ENCODE peak calls at places on chromosomes 1 and 21, in four cellular contexts. One of them, this sample, is unnamed.

GRCh38 chr21:45934570-45934969 is 47.0 kb upstream of the COL6A1 start:
- DNase-seq in A549: no peak
- DNase-seq in body of pancreas: no peak
- DNase-seq in adrenal gland: no peak
- DNase-seq in this sample: no peak

GRCh38 chr1:107246775-107247345 is 106.0 kb downstream of the NTNG1 start:
- DNase-seq in A549: no peak
- DNase-seq in body of pancreas: no peak
- DNase-seq in adrenal gland: no peak
- DNase-seq in this sample: no peak

GRCh38 chr1:81717230-81717629 is 83.5 kb upstream of the ADGRL2 start:
- DNase-seq in A549: no peak
- DNase-seq in body of pancreas: no peak
- DNase-seq in adrenal gland: no peak
- DNase-seq in this sample: no peak

GRCh38 chr1:59164371-59164770 is 132.5 kb upstream of the FGGY start:
- DNase-seq in A549: no peak
- DNase-seq in body of pancreas: no peak
- DNase-seq in adrenal gland: no peak
- DNase-seq in this sample: no peak

GRCh38 chr1:43423672-43424550 is 29.8 kb downstream of the HYI start:
- DNase-seq in A549: no peak
- DNase-seq in body of pancreas: no peak
- DNase-seq in adrenal gland: no peak
- DNase-seq in this sample: no peak

GRCh38 chr1:9792156-9793042 is 31.4 kb downstream of the CLSTN1 start:
- DNase-seq in A549: no peak
- DNase-seq in body of pancreas: peak; percentile 38
- DNase-seq in adrenal gland: no peak
- DNase-seq in this sample: no peak

GRCh38 chr1:231613419-231614349 is 12.9 kb upstream of the DISC1 start:
- DNase-seq in A549: no peak
- DNase-seq in body of pancreas: no peak
- DNase-seq in adrenal gland: peak; percentile 9
- DNase-seq in this sample: no peak

GRCh38 chr1:226162898-226163297 is 23.6 kb downstream of the ACBD3 start:
- DNase-seq in A549: no peak
- DNase-seq in body of pancreas: peak; percentile 65
- DNase-seq in adrenal gland: peak; percentile 54
- DNase-seq in this sample: no peak

GRCh38 chr1:169106921-169107672 is 607 bp downstream of the ATP1B1 start:
- DNase-seq in A549: no peak
- DNase-seq in body of pancreas: peak; percentile 33
- DNase-seq in adrenal gland: peak; percentile 34
- DNase-seq in this sample: no peak

GRCh38 chr21:27953328-27954045 is 986.6 kb upstream of the ADAMTS5 start:
- DNase-seq in A549: no peak
- DNase-seq in body of pancreas: no peak
- DNase-seq in adrenal gland: no peak
- DNase-seq in this sample: no peak

GRCh38 chr1:109931189-109931672 is 20.6 kb downstream of the CSF1 start:
- DNase-seq in A549: peak; percentile 41
- DNase-seq in body of pancreas: peak; percentile 86
- DNase-seq in adrenal gland: peak; percentile 96
- DNase-seq in this sample: peak; percentile 77

GRCh38 chr21:41923641-41924342 is 30.0 kb downstream of the C2CD2 start:
- DNase-seq in A549: no peak
- DNase-seq in body of pancreas: no peak
- DNase-seq in adrenal gland: peak; percentile 68
- DNase-seq in this sample: no peak

GRCh38 chr21:45937721-45938452 is 43.7 kb upstream of the COL6A1 start:
- DNase-seq in A549: no peak
- DNase-seq in body of pancreas: no peak
- DNase-seq in adrenal gland: no peak
- DNase-seq in this sample: no peak

GRCh38 chr21:45942755-45943629 is 38.6 kb upstream of the COL6A1 start:
- DNase-seq in A549: no peak
- DNase-seq in body of pancreas: no peak
- DNase-seq in adrenal gland: no peak
- DNase-seq in this sample: no peak

GRCh38 chr1:90964444-90965035 is 57.3 kb downstream of the ZNF644 start:
- DNase-seq in A549: no peak
- DNase-seq in body of pancreas: no peak
- DNase-seq in adrenal gland: no peak
- DNase-seq in this sample: no peak

GRCh38 chr21:41727784-41728763 is 38.8 kb downstream of the RIPK4 start:
- DNase-seq in A549: no peak
- DNase-seq in body of pancreas: no peak
- DNase-seq in adrenal gland: no peak
- DNase-seq in this sample: no peak

GRCh38 chr1:180912211-180912800 is 391 bp upstream of the KIAA1614 start:
- DNase-seq in A549: no peak
- DNase-seq in body of pancreas: no peak
- DNase-seq in adrenal gland: no peak
- DNase-seq in this sample: no peak

GRCh38 chr1:22817462-22817861 is 106.8 kb downstream of the EPHB2 start:
- DNase-seq in A549: no peak
- DNase-seq in body of pancreas: no peak
- DNase-seq in adrenal gland: no peak
- DNase-seq in this sample: no peak

GRCh38 chr1:231827337-231828105 is 200.9 kb downstream of the DISC1 start:
- DNase-seq in A549: no peak
- DNase-seq in body of pancreas: no peak
- DNase-seq in adrenal gland: no peak
- DNase-seq in this sample: no peak

GRCh38 chr21:34887729-34888568 is 161.2 kb downstream of the RUNX1 start:
- DNase-seq in A549: peak; percentile 50
- DNase-seq in body of pancreas: peak; percentile 63
- DNase-seq in adrenal gland: peak; percentile 94
- DNase-seq in this sample: peak; percentile 65

GRCh38 chr1:63794927-63795326 is 21.1 kb downstream of the ROR1 start:
- DNase-seq in A549: no peak
- DNase-seq in body of pancreas: no peak
- DNase-seq in adrenal gland: no peak
- DNase-seq in this sample: no peak

GRCh38 chr1:213535679-213536078 is 452.1 kb upstream of the PROX1 start:
- DNase-seq in A549: no peak
- DNase-seq in body of pancreas: no peak
- DNase-seq in adrenal gland: no peak
- DNase-seq in this sample: no peak

GRCh38 chr1:99533909-99534907 is 111.7 kb upstream of the PALMD start:
- DNase-seq in A549: no peak
- DNase-seq in body of pancreas: no peak
- DNase-seq in adrenal gland: no peak
- DNase-seq in this sample: no peak

GRCh38 chr1:151710187-151710586 is 6.4 kb downstream of the CELF3 start:
- DNase-seq in A549: no peak
- DNase-seq in body of pancreas: peak; percentile 34
- DNase-seq in adrenal gland: peak; percentile 17
- DNase-seq in this sample: no peak

GRCh38 chr1:38283736-38284470 is 237.3 kb upstream of the POU3F1 start:
- DNase-seq in A549: no peak
- DNase-seq in body of pancreas: no peak
- DNase-seq in adrenal gland: no peak
- DNase-seq in this sample: no peak

GRCh38 chr1:82449671-82450070 is 648.9 kb downstream of the ADGRL2 start:
- DNase-seq in A549: no peak
- DNase-seq in body of pancreas: no peak
- DNase-seq in adrenal gland: no peak
- DNase-seq in this sample: no peak

GRCh38 chr1:220189750-220190347 is 82.4 kb downstream of the RAB3GAP2 start:
- DNase-seq in A549: peak; percentile 33
- DNase-seq in body of pancreas: no peak
- DNase-seq in adrenal gland: no peak
- DNase-seq in this sample: no peak

GRCh38 chr1:86712088-86712860 is 7.9 kb downstream of the SH3GLB1 start:
- DNase-seq in A549: no peak
- DNase-seq in body of pancreas: no peak
- DNase-seq in adrenal gland: no peak
- DNase-seq in this sample: no peak

GRCh38 chr1:161676958-161677689 is 14.2 kb downstream of the FCGR2B start:
- DNase-seq in A549: no peak
- DNase-seq in body of pancreas: no peak
- DNase-seq in adrenal gland: no peak
- DNase-seq in this sample: no peak

GRCh38 chr1:79322511-79323027 is 316.0 kb upstream of the ADGRL4 start:
- DNase-seq in A549: no peak
- DNase-seq in body of pancreas: no peak
- DNase-seq in adrenal gland: no peak
- DNase-seq in this sample: no peak

DNA sequence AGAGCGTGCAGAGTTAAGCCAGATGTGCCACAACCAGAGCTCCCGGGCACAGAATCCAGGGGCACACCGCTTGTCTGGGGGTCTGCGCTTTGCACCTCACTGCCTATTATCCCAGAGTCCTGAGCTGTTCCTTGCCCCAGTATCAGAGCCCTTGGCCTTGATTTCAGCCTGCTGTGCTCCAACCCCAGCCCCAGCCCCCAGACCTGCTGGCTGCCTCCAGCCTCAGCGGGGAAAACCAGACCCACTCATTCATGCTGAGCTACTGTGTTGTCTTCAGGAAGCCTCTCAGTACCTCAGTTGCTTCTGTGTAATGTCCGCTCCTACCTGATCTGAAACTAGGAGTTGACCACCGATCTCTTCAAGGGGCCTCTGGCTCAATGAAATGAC is 1.1 kb downstream of the IKBKE start:
- DNase-seq in A549: no peak
- DNase-seq in body of pancreas: no peak
- DNase-seq in adrenal gland: no peak
- DNase-seq in this sample: no peak
- H3K4me1 ChIP-seq in A549: peaks cover 20% of the 10 kb centered on the region
- H3K4me1 ChIP-seq in body of pancreas: peaks cover 23% of the 10 kb centered on the region
- H3K4me1 ChIP-seq in adrenal gland: peaks cover 4% of the 10 kb centered on the region
- H3K4me1 ChIP-seq in this sample: peaks cover 48% of the 10 kb centered on the region

GRCh38 chr1:48671578-48671977 is 105.1 kb downstream of the BEND5 start:
- DNase-seq in A549: no peak
- DNase-seq in body of pancreas: no peak
- DNase-seq in adrenal gland: peak; percentile 13
- DNase-seq in this sample: no peak

GRCh38 chr1:48675251-48675650 is 101.4 kb downstream of the BEND5 start:
- DNase-seq in A549: no peak
- DNase-seq in body of pancreas: no peak
- DNase-seq in adrenal gland: no peak
- DNase-seq in this sample: no peak

GRCh38 chr1:48676376-48676775 is 100.3 kb downstream of the BEND5 start:
- DNase-seq in A549: no peak
- DNase-seq in body of pancreas: no peak
- DNase-seq in adrenal gland: no peak
- DNase-seq in this sample: no peak

GRCh38 chr1:48674641-48675040 is 102.0 kb downstream of the BEND5 start:
- DNase-seq in A549: no peak
- DNase-seq in body of pancreas: no peak
- DNase-seq in adrenal gland: peak; percentile 57
- DNase-seq in this sample: no peak

DNA sequence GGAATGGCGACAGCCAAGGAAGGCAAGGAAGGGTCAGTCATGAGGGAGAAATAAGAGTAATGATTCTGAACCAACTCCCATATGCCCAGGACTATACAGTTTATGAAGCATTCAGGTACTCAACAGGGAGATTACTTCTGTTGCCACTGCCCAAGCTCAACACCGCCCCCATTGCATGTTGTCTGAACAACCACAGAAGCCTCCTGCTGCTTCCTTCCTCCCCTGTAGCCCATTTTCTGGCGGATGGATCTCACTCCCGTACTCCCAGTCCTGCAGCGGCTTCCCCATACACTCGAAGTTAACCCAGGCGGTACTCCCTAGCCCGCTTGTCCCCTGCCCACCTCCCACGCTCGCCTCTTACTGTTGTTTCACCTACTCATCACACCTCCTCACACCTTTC is 103.0 kb downstream of the BEND5 start:
- DNase-seq in A549: peak; percentile 3
- DNase-seq in body of pancreas: no peak
- DNase-seq in adrenal gland: no peak
- DNase-seq in this sample: no peak
- TF ChIP-seq POLR2A in A549: no peak
- TF ChIP-seq POLR2A in body of pancreas: no peak
- TF ChIP-seq POLR2A in adrenal gland: no peak
- TF ChIP-seq POLR2A in this sample: no peak

GRCh38 chr1:156055343-156055645 is 712 bp downstream of the LAMTOR2 start:
- DNase-seq in A549: no peak
- DNase-seq in body of pancreas: no peak
- DNase-seq in adrenal gland: no peak
- DNase-seq in this sample: no peak

GRCh38 chr1:156053770-156054499 is at the start of gene UBQLN4:
- DNase-seq in A549: peak; percentile 84
- DNase-seq in body of pancreas: peak; percentile 90
- DNase-seq in adrenal gland: peak; percentile 91
- DNase-seq in this sample: peak; percentile 73

GRCh38 chr1:156054500-156055342 is at the start of gene LAMTOR2:
- DNase-seq in A549: peak; percentile 98
- DNase-seq in body of pancreas: peak; percentile 97
- DNase-seq in adrenal gland: peak; percentile 99
- DNase-seq in this sample: peak; percentile 97

GRCh38 chr1:156051011-156051725 is 2.4 kb downstream of the UBQLN4 start:
- DNase-seq in A549: no peak
- DNase-seq in body of pancreas: no peak
- DNase-seq in adrenal gland: no peak
- DNase-seq in this sample: no peak

GRCh38 chr1:156052862-156053769 is 482 bp downstream of the UBQLN4 start:
- DNase-seq in A549: peak; percentile 86
- DNase-seq in body of pancreas: peak; percentile 57
- DNase-seq in adrenal gland: peak; percentile 53
- DNase-seq in this sample: peak; percentile 20
- H3K27ac ChIP-seq in A549: peak overlapping the region; percentile 94
- H3K27ac ChIP-seq in body of pancreas: peak overlapping the region; percentile 95
- H3K27ac ChIP-seq in adrenal gland: no peak overlapping the region
- H3K27ac ChIP-seq in this sample: peak overlapping the region; percentile 98

DNA sequence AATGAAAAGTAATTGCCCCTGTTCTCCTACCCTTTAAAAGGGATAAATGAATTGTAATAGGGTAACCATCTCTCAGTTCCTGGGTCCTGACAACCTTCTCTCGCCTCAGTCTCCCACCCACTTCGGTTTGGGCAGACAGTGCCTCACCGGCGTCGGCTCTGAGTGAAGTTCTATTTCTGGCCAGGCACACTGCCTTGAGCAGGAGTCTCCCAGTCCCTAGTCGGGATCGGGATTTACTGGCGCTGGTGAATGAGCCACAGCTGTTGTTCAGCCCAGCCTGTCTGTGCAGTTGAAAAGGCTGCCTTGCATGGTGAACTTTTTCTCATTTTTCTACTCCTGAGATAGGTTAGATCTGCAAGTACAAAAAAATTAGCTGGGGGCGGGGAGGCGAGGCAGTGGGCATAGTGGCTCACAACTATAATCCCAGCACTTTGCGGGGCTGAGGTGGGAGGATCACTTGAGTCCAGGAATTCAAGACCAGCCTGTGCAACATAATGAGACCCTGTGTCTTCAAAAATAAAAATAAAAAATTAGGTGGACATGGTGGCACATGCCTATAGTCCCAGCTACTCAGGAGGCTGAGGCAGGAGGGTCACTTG is 7.4 kb downstream of the PLEKHM2 start:
- DNase-seq in A549: no peak
- DNase-seq in body of pancreas: no peak
- DNase-seq in adrenal gland: no peak
- DNase-seq in this sample: no peak
- H3K4me1 ChIP-seq in A549: no peaks in the 10 kb centered on the region
- H3K4me1 ChIP-seq in body of pancreas: peaks cover 9% of the 10 kb centered on the region
- H3K4me1 ChIP-seq in adrenal gland: peaks cover 5% of the 10 kb centered on the region
- H3K4me1 ChIP-seq in this sample: peaks cover 63% of the 10 kb centered on the region